ENCODE peak calls at places on chromosomes 16 and 17, in nine cellular contexts. B is choroid plexus epithelial cell, D is fibroblast of lung, G is upper lobe of left lung, I is MCF 10A, L is ascending aorta, E is SK-N-SH, W is Peyer's patch, J is neural progenitor cell. A is an unnamed sample.

GRCh38 chr16:371729-372521 is 1.6 kb upstream of the MRPL28 start:
- DNase-seq in B (no peak), D (no peak), G (no peak), I (no peak), L (no peak), E (no peak), W (no peak), J (no peak), A (peak)

GRCh38 chr17:4858880-4859260 is 25.7 kb downstream of the MINK1 start:
- DNase-seq in B (peak), D (peak), G (no peak), I (peak), L (no peak), E (peak), W (no peak), J (no peak), A (peak)

GRCh38 chr16:88599092-88599733 is 29.0 kb downstream of the ZC3H18 start:
- DNase-seq in B (peak), D (no peak), G (no peak), I (no peak), L (peak), E (no peak), W (peak), J (no peak), A (no peak)

GRCh38 chr16:3009568-3010390 is 2.9 kb upstream of the CLDN9 start:
- DNase-seq in B (peak), D (no peak), G (no peak), I (no peak), L (no peak), E (no peak), W (no peak), J (peak), A (peak)

GRCh38 chr17:42436401-42436800 is 13.3 kb upstream of the CAVIN1 start:
- DNase-seq in B (peak), D (peak), G (no peak), I (peak), L (no peak), E (no peak), W (no peak), J (no peak), A (no peak)

GRCh38 chr16:70737377-70738082 is 51.7 kb upstream of the MTSS2 start:
- DNase-seq in B (peak), D (peak), G (peak), I (no peak), L (peak), E (peak), W (peak), J (no peak), A (no peak)

GRCh38 chr16:80803341-80804060 is 897 bp downstream of the CDYL2 start:
- DNase-seq in B (peak), D (peak), G (peak), I (no peak), L (no peak), E (peak), W (peak), J (peak), A (peak)

GRCh38 chr16:85471469-85472431 is 141.4 kb upstream of the GSE1 start:
- DNase-seq in B (no peak), D (no peak), G (no peak), I (peak), L (no peak), E (no peak), W (no peak), J (no peak), A (no peak)

GRCh38 chr17:73462830-73463229 is 151.0 kb upstream of the CDC42EP4 start:
- DNase-seq in B (no peak), D (no peak), G (no peak), I (no peak), L (no peak), E (no peak), W (no peak), J (no peak), A (no peak)

DNA sequence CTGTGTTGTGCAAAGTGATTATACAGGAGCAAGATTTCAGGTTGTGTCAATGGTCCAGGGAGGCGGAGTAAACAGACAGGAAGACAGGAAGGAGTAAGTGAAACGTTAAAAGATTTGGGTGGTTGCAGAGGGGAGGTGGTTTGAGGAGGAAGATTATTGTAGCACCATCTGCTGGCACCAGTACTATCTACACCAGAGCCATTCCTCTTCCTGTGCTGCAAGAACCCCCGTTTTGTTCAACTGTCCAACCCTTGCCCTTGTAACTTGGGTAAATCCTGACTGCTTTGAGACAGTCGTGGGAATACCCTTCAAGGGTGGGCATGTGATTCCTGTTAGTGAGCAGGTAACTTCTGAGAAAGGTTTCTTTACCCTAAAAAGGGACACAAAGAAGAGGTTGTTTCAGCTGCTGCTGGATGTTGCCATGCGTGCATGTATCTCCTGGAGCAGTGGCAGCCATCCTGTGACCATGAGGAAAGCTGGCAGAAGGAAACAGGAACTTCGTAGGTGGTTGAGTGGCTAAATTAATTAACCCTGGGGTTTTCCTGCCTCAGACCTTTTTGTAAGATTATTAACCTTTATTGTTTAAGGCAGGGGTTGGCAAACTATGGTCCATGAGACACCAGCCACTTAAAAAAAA is 124.1 kb downstream of the PRKCA start:
- DNase-seq in B (peak), D (peak), G (no peak), I (peak), L (no peak), E (no peak), W (peak), J (no peak), A (no peak)
- TF ChIP-seq CTCF in B (peak), D (peak), G (peak), I (no peak), L (no peak), E (peak), W (no peak), J (peak), A (peak)

DNA sequence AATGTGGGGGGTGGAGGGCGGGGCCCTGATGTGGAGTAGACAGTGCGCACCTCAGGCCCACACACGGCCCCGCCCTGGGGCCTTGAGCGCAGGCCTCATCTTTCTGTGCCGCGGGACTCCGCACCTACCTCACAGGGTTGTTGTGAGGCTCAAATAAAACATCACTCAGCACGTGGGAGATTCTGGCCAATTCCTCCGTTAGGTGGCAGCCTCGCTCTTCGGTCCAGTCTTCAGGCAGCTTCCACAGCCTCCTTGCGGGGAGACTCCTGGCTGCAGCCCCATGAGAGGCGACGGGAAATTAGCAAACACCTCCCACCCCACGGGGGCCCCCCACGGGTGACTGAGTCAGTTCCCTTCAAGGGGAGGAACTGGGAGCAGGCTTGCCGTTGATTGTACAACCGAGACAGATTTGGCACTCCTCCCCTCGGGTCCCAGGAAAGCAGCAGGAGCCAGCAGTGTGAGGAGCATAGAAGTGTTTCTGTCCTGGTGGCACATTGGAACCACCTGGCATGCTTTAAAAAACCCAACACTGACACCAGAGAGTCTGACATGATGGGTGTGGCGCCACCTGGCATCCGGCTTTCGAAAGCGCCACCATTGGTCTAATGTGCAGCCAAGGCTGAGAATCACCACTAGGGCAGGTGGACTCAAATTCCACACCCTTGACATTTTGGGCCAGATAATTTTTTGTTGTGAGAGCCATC is 7.6 kb downstream of the MRM1 start:
- DNase-seq in B (peak), D (peak), G (no peak), I (peak), L (no peak), E (no peak), W (peak), J (peak), A (no peak)
- TF ChIP-seq CTCF in B (peak), D (peak), G (peak), I (peak), L (peak), E (no peak), W (peak), J (peak), A (peak)

GRCh38 chr16:10180042-10180770 is 2.0 kb downstream of the GRIN2A start:
- DNase-seq in B (no peak), D (no peak), G (peak), I (no peak), L (no peak), E (no peak), W (no peak), J (no peak), A (no peak)

GRCh38 chr16:10178079-10178478 is 4.1 kb downstream of the GRIN2A start:
- DNase-seq in B (no peak), D (peak), G (no peak), I (peak), L (no peak), E (no peak), W (no peak), J (no peak), A (no peak)

GRCh38 chr16:10182186-10182683 is at the start of gene GRIN2A:
- DNase-seq in B (no peak), D (no peak), G (no peak), I (no peak), L (no peak), E (peak), W (no peak), J (peak), A (no peak)

GRCh38 chr16:10181196-10182162 is 749 bp downstream of the GRIN2A start:
- DNase-seq in B (peak), D (peak), G (peak), I (peak), L (no peak), E (peak), W (peak), J (peak), A (no peak)

DNA sequence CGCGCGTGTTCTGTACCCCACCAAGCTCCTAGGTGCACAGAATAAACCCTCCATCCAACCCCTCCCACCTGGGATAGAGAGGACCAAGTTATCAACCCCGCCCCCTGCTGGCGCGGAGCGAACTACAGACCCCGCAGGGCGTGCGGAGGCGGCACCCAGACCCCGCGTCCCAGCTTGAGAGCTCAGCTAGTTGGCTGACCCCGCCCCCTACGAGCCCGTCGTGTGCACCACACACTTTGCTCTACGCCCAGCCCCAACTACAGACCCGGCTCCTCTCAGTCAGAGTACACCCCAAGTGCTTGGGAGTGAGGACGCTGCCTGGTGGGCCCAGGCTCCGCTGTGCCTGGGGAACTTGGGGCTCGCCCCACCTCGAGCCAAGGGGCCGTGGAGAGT is 1.5 kb downstream of the GRIN2A start:
- DNase-seq in B (no peak), D (peak), G (peak), I (no peak), L (no peak), E (peak), W (no peak), J (peak), A (no peak)
- TF ChIP-seq CTCF in B (peak), D (peak), G (peak), I (no peak), L (peak), E (peak), W (peak), J (peak), A (no peak)

GRCh38 chr16:11354733-11355574 is 9.7 kb downstream of the RMI2 start:
- DNase-seq in B (peak), D (peak), G (no peak), I (no peak), L (no peak), E (no peak), W (peak), J (no peak), A (no peak)
- TF ChIP-seq CTCF in B (peak), D (no peak), G (no peak), I (no peak), L (no peak), E (no peak), W (no peak), J (no peak), A (no peak)

GRCh38 chr17:2691965-2692780 is 19.4 kb downstream of the CLUH start:
- DNase-seq in B (no peak), D (no peak), G (peak), I (no peak), L (peak), E (peak), W (peak), J (no peak), A (peak)

GRCh38 chr17:2692781-2693135 is 18.8 kb downstream of the CLUH start:
- DNase-seq in B (no peak), D (no peak), G (no peak), I (no peak), L (no peak), E (peak), W (no peak), J (no peak), A (peak)

GRCh38 chr17:2689411-2690164 is 22.0 kb downstream of the CLUH start:
- DNase-seq in B (no peak), D (no peak), G (peak), I (no peak), L (no peak), E (peak), W (peak), J (no peak), A (no peak)

GRCh38 chr17:2690165-2691068 is 21.1 kb downstream of the CLUH start:
- DNase-seq in B (no peak), D (no peak), G (peak), I (no peak), L (no peak), E (peak), W (peak), J (no peak), A (no peak)

GRCh38 chr17:2691069-2691871 is 20.3 kb downstream of the CLUH start:
- DNase-seq in B (no peak), D (no peak), G (peak), I (no peak), L (no peak), E (no peak), W (peak), J (no peak), A (no peak)
- TF ChIP-seq CTCF in B (no peak), D (no peak), G (no peak), I (no peak), L (no peak), E (no peak), W (no peak), J (no peak), A (no peak)